ENCODE peak calls at places on chromosomes 5 and 9, in six cellular contexts. J is GM12878; W is HCT116; E is activated CD8-positive, alpha-beta T cell treated with anti-CD3 and anti-CD28 coated beads for 36 hours; L is lower lobe of right lung; V is stimulated activated memory B cell treated with anti-CD40 and anti-IgM and Interleukin-4, amounts not matched to agents 10 μg/mL and 1 μg/mL and 100 μg/mL, for 72 hours. Z is an unnamed sample.

GRCh38 chr9:34463098-34463900 is 4.7 kb downstream of the DNAI1 start:
- ATAC-seq in V (no peak), W (peak; percentile 58), E (peak; percentile 82), L (no peak), J (no peak), Z (no peak)

GRCh38 chr5:55173696-55174101 is 722 bp upstream of the CDC20B start:
- ATAC-seq in V (peak; percentile 4), J (peak; percentile 5), E (peak; percentile 1), W (peak; percentile 14), L (no peak), Z (no peak)

GRCh38 chr5:113027015-113027414 is 50.4 kb downstream of the DCP2 start:
- ATAC-seq in V (no peak), E (no peak), W (no peak), L (no peak), J (no peak), Z (no peak)

GRCh38 chr9:127751269-127752054 is 16.4 kb upstream of the TOR2A start:
- ATAC-seq in V (no peak), W (peak; percentile 52), J (no peak), L (no peak), E (no peak), Z (peak; percentile 42)

GRCh38 chr9:98430535-98430934 is 175.1 kb upstream of the TBC1D2 start:
- ATAC-seq in E (no peak), L (peak; percentile 84), V (no peak), J (no peak), W (no peak), Z (no peak)

GRCh38 chr9:134185536-134186011 is 21.2 kb upstream of the RNU6ATAC start:
- ATAC-seq in W (no peak), L (no peak), J (peak; percentile 50), E (peak; percentile 57), V (no peak), Z (no peak)

GRCh38 chr9:131299346-131299745 is 9.8 kb downstream of the PLPP7 start:
- ATAC-seq in W (no peak), V (no peak), J (no peak), L (no peak), E (no peak), Z (no peak)

GRCh38 chr5:102771435-102771834 is 16.3 kb downstream of the PAM start:
- ATAC-seq in W (no peak), L (peak; percentile 27), E (no peak), V (no peak), J (no peak), Z (no peak)

GRCh38 chr5:67152400-67152799 is 44.2 kb downstream of the CD180 start:
- ATAC-seq in V (no peak), W (no peak), E (no peak), J (no peak), L (no peak), Z (no peak)

GRCh38 chr5:157280927-157281326 is 15.0 kb downstream of the CYFIP2 start:
- ATAC-seq in W (no peak), E (peak; percentile 34), V (no peak), J (no peak), L (no peak), Z (no peak)

GRCh38 chr5:133691448-133691847 is 79.1 kb upstream of the FSTL4 start:
- ATAC-seq in E (no peak), V (no peak), L (no peak), J (no peak), W (no peak), Z (no peak)

GRCh38 chr9:85536076-85536475 is 205.7 kb downstream of the AGTPBP1 start:
- ATAC-seq in V (no peak), L (peak; percentile 86), J (no peak), W (no peak), E (no peak), Z (no peak)

GRCh38 chr9:126334626-126335621 is 8.3 kb downstream of the MVB12B start:
- ATAC-seq in V (no peak), L (peak; percentile 79), E (no peak), J (no peak), W (no peak), Z (no peak)

GRCh38 chr9:133869674-133870419 is 122.3 kb downstream of the VAV2 start:
- ATAC-seq in J (no peak), V (peak; percentile 73), W (no peak), L (no peak), E (peak; percentile 83), Z (no peak)